ENCODE peak calls at places on chromosomes 7 and 10, in eight cellular contexts. One of them, this sample, is unnamed.

GRCh38 chr10:89553064-89553734 is 17.8 kb upstream of the SLC16A12 start:
- ATAC-seq in activated naive CD4-positive, alpha-beta T cell treated with anti-CD3 and anti-CD28 coated beads, Interleukin-2, amount 50 U/mL, for 72 hours: no peak
- ATAC-seq in Panc1: peak
- ATAC-seq in left lung: peak
- ATAC-seq in A549: peak
- ATAC-seq in T-helper 17 cell: no peak
- ATAC-seq in left colon: no peak
- ATAC-seq in activated CD8-positive, alpha-beta T cell treated with anti-CD3 and anti-CD28 coated beads, Interleukin-2, amount 10 ng/mL, durations not matched to agents 7 days and 5 days: no peak
- ATAC-seq in this sample: peak

GRCh38 chr10:63346015-63346441 is 119.7 kb downstream of the JMJD1C start:
- ATAC-seq in activated naive CD4-positive, alpha-beta T cell treated with anti-CD3 and anti-CD28 coated beads, Interleukin-2, amount 50 U/mL, for 72 hours: no peak
- ATAC-seq in Panc1: peak
- ATAC-seq in left lung: peak
- ATAC-seq in A549: no peak
- ATAC-seq in T-helper 17 cell: no peak
- ATAC-seq in left colon: no peak
- ATAC-seq in activated CD8-positive, alpha-beta T cell treated with anti-CD3 and anti-CD28 coated beads, Interleukin-2, amount 10 ng/mL, durations not matched to agents 7 days and 5 days: no peak
- ATAC-seq in this sample: no peak

GRCh38 chr7:91194841-91195240 is 69.4 kb upstream of the FZD1 start:
- ATAC-seq in activated naive CD4-positive, alpha-beta T cell treated with anti-CD3 and anti-CD28 coated beads, Interleukin-2, amount 50 U/mL, for 72 hours: no peak
- ATAC-seq in Panc1: no peak
- ATAC-seq in left lung: no peak
- ATAC-seq in A549: no peak
- ATAC-seq in T-helper 17 cell: no peak
- ATAC-seq in left colon: peak
- ATAC-seq in activated CD8-positive, alpha-beta T cell treated with anti-CD3 and anti-CD28 coated beads, Interleukin-2, amount 10 ng/mL, durations not matched to agents 7 days and 5 days: no peak
- ATAC-seq in this sample: no peak

GRCh38 chr7:39464350-39465054 is 101.7 kb upstream of the YAE1 start:
- ATAC-seq in activated naive CD4-positive, alpha-beta T cell treated with anti-CD3 and anti-CD28 coated beads, Interleukin-2, amount 50 U/mL, for 72 hours: no peak
- ATAC-seq in Panc1: no peak
- ATAC-seq in left lung: no peak
- ATAC-seq in A549: no peak
- ATAC-seq in T-helper 17 cell: no peak
- ATAC-seq in left colon: peak
- ATAC-seq in activated CD8-positive, alpha-beta T cell treated with anti-CD3 and anti-CD28 coated beads, Interleukin-2, amount 10 ng/mL, durations not matched to agents 7 days and 5 days: no peak
- ATAC-seq in this sample: no peak

GRCh38 chr10:34530778-34531177 is 284.3 kb downstream of the PARD3 start:
- ATAC-seq in activated naive CD4-positive, alpha-beta T cell treated with anti-CD3 and anti-CD28 coated beads, Interleukin-2, amount 50 U/mL, for 72 hours: no peak
- ATAC-seq in Panc1: no peak
- ATAC-seq in left lung: no peak
- ATAC-seq in A549: no peak
- ATAC-seq in T-helper 17 cell: no peak
- ATAC-seq in left colon: peak
- ATAC-seq in activated CD8-positive, alpha-beta T cell treated with anti-CD3 and anti-CD28 coated beads, Interleukin-2, amount 10 ng/mL, durations not matched to agents 7 days and 5 days: no peak
- ATAC-seq in this sample: no peak

GRCh38 chr10:71255817-71256660 is 43.7 kb downstream of the UNC5B start:
- ATAC-seq in activated naive CD4-positive, alpha-beta T cell treated with anti-CD3 and anti-CD28 coated beads, Interleukin-2, amount 50 U/mL, for 72 hours: no peak
- ATAC-seq in Panc1: peak
- ATAC-seq in left lung: peak
- ATAC-seq in A549: no peak
- ATAC-seq in T-helper 17 cell: no peak
- ATAC-seq in left colon: peak
- ATAC-seq in activated CD8-positive, alpha-beta T cell treated with anti-CD3 and anti-CD28 coated beads, Interleukin-2, amount 10 ng/mL, durations not matched to agents 7 days and 5 days: no peak
- ATAC-seq in this sample: peak

GRCh38 chr7:45252248-45252647 is 94.7 kb downstream of the RAMP3 start:
- ATAC-seq in activated naive CD4-positive, alpha-beta T cell treated with anti-CD3 and anti-CD28 coated beads, Interleukin-2, amount 50 U/mL, for 72 hours: no peak
- ATAC-seq in Panc1: no peak
- ATAC-seq in left lung: no peak
- ATAC-seq in A549: no peak
- ATAC-seq in T-helper 17 cell: no peak
- ATAC-seq in left colon: no peak
- ATAC-seq in activated CD8-positive, alpha-beta T cell treated with anti-CD3 and anti-CD28 coated beads, Interleukin-2, amount 10 ng/mL, durations not matched to agents 7 days and 5 days: no peak
- ATAC-seq in this sample: no peak

GRCh38 chr10:30151581-30152389 is 92.4 kb upstream of the JCAD start:
- ATAC-seq in activated naive CD4-positive, alpha-beta T cell treated with anti-CD3 and anti-CD28 coated beads, Interleukin-2, amount 50 U/mL, for 72 hours: no peak
- ATAC-seq in Panc1: peak
- ATAC-seq in left lung: peak
- ATAC-seq in A549: peak
- ATAC-seq in T-helper 17 cell: no peak
- ATAC-seq in left colon: no peak
- ATAC-seq in activated CD8-positive, alpha-beta T cell treated with anti-CD3 and anti-CD28 coated beads, Interleukin-2, amount 10 ng/mL, durations not matched to agents 7 days and 5 days: peak
- ATAC-seq in this sample: peak

GRCh38 chr7:121138262-121138933 is 149.9 kb downstream of the CPED1 start:
- ATAC-seq in activated naive CD4-positive, alpha-beta T cell treated with anti-CD3 and anti-CD28 coated beads, Interleukin-2, amount 50 U/mL, for 72 hours: peak
- ATAC-seq in Panc1: no peak
- ATAC-seq in left lung: no peak
- ATAC-seq in A549: no peak
- ATAC-seq in T-helper 17 cell: peak
- ATAC-seq in left colon: no peak
- ATAC-seq in activated CD8-positive, alpha-beta T cell treated with anti-CD3 and anti-CD28 coated beads, Interleukin-2, amount 10 ng/mL, durations not matched to agents 7 days and 5 days: peak
- ATAC-seq in this sample: peak

GRCh38 chr10:29635711-29636144 is 957 bp upstream of the SVIL start:
- ATAC-seq in activated naive CD4-positive, alpha-beta T cell treated with anti-CD3 and anti-CD28 coated beads, Interleukin-2, amount 50 U/mL, for 72 hours: no peak
- ATAC-seq in Panc1: peak
- ATAC-seq in left lung: peak
- ATAC-seq in A549: peak
- ATAC-seq in T-helper 17 cell: peak
- ATAC-seq in left colon: peak
- ATAC-seq in activated CD8-positive, alpha-beta T cell treated with anti-CD3 and anti-CD28 coated beads, Interleukin-2, amount 10 ng/mL, durations not matched to agents 7 days and 5 days: peak
- ATAC-seq in this sample: peak

GRCh38 chr10:126239844-126240243 is 148.4 kb downstream of the ADAM12 start:
- ATAC-seq in activated naive CD4-positive, alpha-beta T cell treated with anti-CD3 and anti-CD28 coated beads, Interleukin-2, amount 50 U/mL, for 72 hours: no peak
- ATAC-seq in Panc1: no peak
- ATAC-seq in left lung: no peak
- ATAC-seq in A549: no peak
- ATAC-seq in T-helper 17 cell: no peak
- ATAC-seq in left colon: no peak
- ATAC-seq in activated CD8-positive, alpha-beta T cell treated with anti-CD3 and anti-CD28 coated beads, Interleukin-2, amount 10 ng/mL, durations not matched to agents 7 days and 5 days: no peak
- ATAC-seq in this sample: no peak

GRCh38 chr7:42672339-42672990 is 239.4 kb downstream of the C7orf25 start:
- ATAC-seq in activated naive CD4-positive, alpha-beta T cell treated with anti-CD3 and anti-CD28 coated beads, Interleukin-2, amount 50 U/mL, for 72 hours: no peak
- ATAC-seq in Panc1: no peak
- ATAC-seq in left lung: no peak
- ATAC-seq in A549: no peak
- ATAC-seq in T-helper 17 cell: no peak
- ATAC-seq in left colon: no peak
- ATAC-seq in activated CD8-positive, alpha-beta T cell treated with anti-CD3 and anti-CD28 coated beads, Interleukin-2, amount 10 ng/mL, durations not matched to agents 7 days and 5 days: no peak
- ATAC-seq in this sample: peak

GRCh38 chr7:32616625-32617024 is 121.3 kb downstream of the AVL9 start:
- ATAC-seq in activated naive CD4-positive, alpha-beta T cell treated with anti-CD3 and anti-CD28 coated beads, Interleukin-2, amount 50 U/mL, for 72 hours: no peak
- ATAC-seq in Panc1: peak
- ATAC-seq in left lung: peak
- ATAC-seq in A549: peak
- ATAC-seq in T-helper 17 cell: no peak
- ATAC-seq in left colon: no peak
- ATAC-seq in activated CD8-positive, alpha-beta T cell treated with anti-CD3 and anti-CD28 coated beads, Interleukin-2, amount 10 ng/mL, durations not matched to agents 7 days and 5 days: no peak
- ATAC-seq in this sample: peak

GRCh38 chr7:105851064-105851463 is 25.3 kb downstream of the ATXN7L1 start:
- ATAC-seq in activated naive CD4-positive, alpha-beta T cell treated with anti-CD3 and anti-CD28 coated beads, Interleukin-2, amount 50 U/mL, for 72 hours: no peak
- ATAC-seq in Panc1: no peak
- ATAC-seq in left lung: no peak
- ATAC-seq in A549: no peak
- ATAC-seq in T-helper 17 cell: no peak
- ATAC-seq in left colon: no peak
- ATAC-seq in activated CD8-positive, alpha-beta T cell treated with anti-CD3 and anti-CD28 coated beads, Interleukin-2, amount 10 ng/mL, durations not matched to agents 7 days and 5 days: no peak
- ATAC-seq in this sample: no peak

GRCh38 chr7:7976677-7977076 is 8.1 kb downstream of the GLCCI1 start:
- ATAC-seq in activated naive CD4-positive, alpha-beta T cell treated with anti-CD3 and anti-CD28 coated beads, Interleukin-2, amount 50 U/mL, for 72 hours: no peak
- ATAC-seq in Panc1: no peak
- ATAC-seq in left lung: peak
- ATAC-seq in A549: no peak
- ATAC-seq in T-helper 17 cell: peak
- ATAC-seq in left colon: no peak
- ATAC-seq in activated CD8-positive, alpha-beta T cell treated with anti-CD3 and anti-CD28 coated beads, Interleukin-2, amount 10 ng/mL, durations not matched to agents 7 days and 5 days: no peak
- ATAC-seq in this sample: no peak

GRCh38 chr10:113071446-113071845 is 121.4 kb downstream of the TCF7L2 start:
- ATAC-seq in activated naive CD4-positive, alpha-beta T cell treated with anti-CD3 and anti-CD28 coated beads, Interleukin-2, amount 50 U/mL, for 72 hours: no peak
- ATAC-seq in Panc1: peak
- ATAC-seq in left lung: peak
- ATAC-seq in A549: no peak
- ATAC-seq in T-helper 17 cell: no peak
- ATAC-seq in left colon: peak
- ATAC-seq in activated CD8-positive, alpha-beta T cell treated with anti-CD3 and anti-CD28 coated beads, Interleukin-2, amount 10 ng/mL, durations not matched to agents 7 days and 5 days: no peak
- ATAC-seq in this sample: no peak

GRCh38 chr7:140229591-140230516 is 53.1 kb upstream of the KDM7A start:
- ATAC-seq in activated naive CD4-positive, alpha-beta T cell treated with anti-CD3 and anti-CD28 coated beads, Interleukin-2, amount 50 U/mL, for 72 hours: peak
- ATAC-seq in Panc1: peak
- ATAC-seq in left lung: peak
- ATAC-seq in A549: no peak
- ATAC-seq in T-helper 17 cell: peak
- ATAC-seq in left colon: peak
- ATAC-seq in activated CD8-positive, alpha-beta T cell treated with anti-CD3 and anti-CD28 coated beads, Interleukin-2, amount 10 ng/mL, durations not matched to agents 7 days and 5 days: peak
- ATAC-seq in this sample: peak

GRCh38 chr10:119222531-119222930 is 15.2 kb downstream of the GRK5 start:
- ATAC-seq in activated naive CD4-positive, alpha-beta T cell treated with anti-CD3 and anti-CD28 coated beads, Interleukin-2, amount 50 U/mL, for 72 hours: no peak
- ATAC-seq in Panc1: peak
- ATAC-seq in left lung: peak
- ATAC-seq in A549: no peak
- ATAC-seq in T-helper 17 cell: no peak
- ATAC-seq in left colon: peak
- ATAC-seq in activated CD8-positive, alpha-beta T cell treated with anti-CD3 and anti-CD28 coated beads, Interleukin-2, amount 10 ng/mL, durations not matched to agents 7 days and 5 days: no peak
- ATAC-seq in this sample: no peak

GRCh38 chr7:158353606-158354570 is 233.7 kb downstream of the PTPRN2 start:
- ATAC-seq in activated naive CD4-positive, alpha-beta T cell treated with anti-CD3 and anti-CD28 coated beads, Interleukin-2, amount 50 U/mL, for 72 hours: no peak
- ATAC-seq in Panc1: peak
- ATAC-seq in left lung: peak
- ATAC-seq in A549: no peak
- ATAC-seq in T-helper 17 cell: no peak
- ATAC-seq in left colon: peak
- ATAC-seq in activated CD8-positive, alpha-beta T cell treated with anti-CD3 and anti-CD28 coated beads, Interleukin-2, amount 10 ng/mL, durations not matched to agents 7 days and 5 days: no peak
- ATAC-seq in this sample: peak

This sample was measured in esophagus mucosa.